ENCODE peak calls at places on chromosomes 4 and X, in six cellular contexts. G, J, Y, F, E and U are unnamed samples.

GRCh38 chr4:119512398-119512797 is 116.2 kb downstream of the PDE5A start:
- DNase-seq in E (no peak), J (no peak), G (no peak), F (no peak), Y (no peak), U (no peak)

GRCh38 chrX:9146657-9147056 is 112.7 kb upstream of the FAM9B start:
- DNase-seq in F (no peak), G (no peak), E (no peak), Y (no peak), J (no peak), U (no peak)

GRCh38 chr4:3741217-3742011 is 24.8 kb upstream of the ADRA2C start:
- DNase-seq in Y (no peak), E (no peak), F (no peak), J (no peak), G (no peak), U (no peak)

GRCh38 chr4:53004497-53005148 is 142.5 kb downstream of the RASL11B start:
- DNase-seq in F (no peak), Y (no peak), G (no peak), E (no peak), J (no peak), U (no peak)

GRCh38 chr4:186651181-186651603 is 72.5 kb downstream of the FAT1 start:
- DNase-seq in Y (no peak), J (no peak), G (peak; percentile 11), E (no peak), F (no peak), U (no peak)

GRCh38 chrX:115183980-115184379 is 5.2 kb upstream of the RBMXL3 start:
- DNase-seq in Y (no peak), J (no peak), F (no peak), E (no peak), G (no peak), U (no peak)

GRCh38 chr4:1336079-1336478 is 10.9 kb upstream of the UVSSA start:
- DNase-seq in Y (no peak), F (no peak), J (no peak), G (no peak), E (no peak), U (no peak)

GRCh38 chr4:83240379-83240875 is 44.2 kb downstream of the COQ2 start:
- DNase-seq in F (no peak), E (no peak), Y (no peak), G (no peak), J (no peak), U (no peak)

GRCh38 chr4:54064317-54065275 is at the start of gene CHIC2:
- DNase-seq in G (peak; percentile 91), E (peak; percentile 96), F (peak; percentile 92), Y (peak; percentile 95), J (peak; percentile 96), U (peak; percentile 91)

GRCh38 chr4:34878961-34879360 is 1365.4 kb downstream of the ARAP2 start:
- DNase-seq in J (no peak), E (no peak), G (no peak), F (no peak), Y (no peak), U (no peak)

GRCh38 chr4:182885738-182886077 is 31.5 kb downstream of the DCTD start:
- DNase-seq in E (no peak), F (no peak), Y (no peak), G (no peak), J (no peak), U (peak; percentile 36)

GRCh38 chr4:110867251-110867960 is 244.5 kb upstream of the PITX2 start:
- DNase-seq in G (no peak), F (no peak), Y (no peak), E (no peak), J (no peak), U (no peak)

GRCh38 chr4:74934016-74934821 is 1.3 kb downstream of the PARM1 start:
- DNase-seq in E (no peak), G (peak; percentile 0), J (peak; percentile 45), Y (no peak), F (no peak), U (no peak)

GRCh38 chr4:28350485-28350884 is 1489.8 kb downstream of the STIM2 start:
- DNase-seq in G (no peak), Y (no peak), F (no peak), J (no peak), E (no peak), U (no peak)

GRCh38 chr4:76266627-76267026 is 15.1 kb downstream of the FAM47E start:
- DNase-seq in G (no peak), Y (no peak), J (no peak), F (no peak), E (no peak), U (no peak)

GRCh38 chrX:109967151-109967550 is 35.8 kb upstream of the TMEM164 start:
- DNase-seq in F (no peak), Y (no peak), G (no peak), J (no peak), E (no peak), U (no peak)